ENCODE peak calls at places on chromosomes 1 and 21, in five cellular contexts. D is H1, V is HCT116, L is SK-N-SH, T is HepG2. K is an unnamed sample.

GRCh38 chr1:147794570-147794969 is 34.2 kb upstream of the GJA5 start:
- DNase-seq in V (no peak), L (no peak), D (no peak), T (no peak), K (no peak)

GRCh38 chr1:16094453-16095158 is 21.2 kb upstream of the FAM131C start:
- DNase-seq in T (no peak), D (no peak), L (no peak), V (no peak), K (no peak)

GRCh38 chr1:116777831-116778830 is 23.9 kb downstream of the CD2 start:
- DNase-seq in T (peak; percentile 43), L (no peak), D (peak; percentile 28), V (no peak), K (peak; percentile 5)

GRCh38 chr1:198623920-198624647 is 14.8 kb upstream of the PTPRC start:
- DNase-seq in D (no peak), V (no peak), T (no peak), L (no peak), K (no peak)

GRCh38 chr1:206782448-206782847 is 10.2 kb upstream of the IL10 start:
- DNase-seq in T (no peak), L (no peak), V (no peak), D (no peak), K (no peak)

GRCh38 chr1:924619-925323 is 1.0 kb downstream of the SAMD11 start:
- DNase-seq in L (peak; percentile 74), D (peak; percentile 75), V (no peak), T (no peak), K (peak; percentile 66)

GRCh38 chr21:14584357-14585095 is 38.4 kb upstream of the SAMSN1 start:
- DNase-seq in T (no peak), D (no peak), L (no peak), V (no peak), K (no peak)

GRCh38 chr1:3902546-3902945 is 2.5 kb upstream of the C1orf174 start:
- DNase-seq in D (no peak), L (no peak), V (no peak), T (no peak), K (no peak)

GRCh38 chr1:231053493-231054162 is 13.6 kb upstream of the FAM89A start:
- DNase-seq in D (no peak), L (no peak), T (peak; percentile 23), V (no peak), K (no peak)

GRCh38 chr1:46315669-46316403 is 12.3 kb downstream of the UQCRH start:
- DNase-seq in L (no peak), V (no peak), D (no peak), T (no peak), K (no peak)

GRCh38 chr21:44785620-44786344 is 15.8 kb downstream of the UBE2G2 start:
- DNase-seq in T (no peak), L (no peak), V (no peak), D (no peak), K (no peak)

GRCh38 chr1:43274125-43274803 is 4.5 kb downstream of the TMEM125 start:
- DNase-seq in D (no peak), T (no peak), V (no peak), L (no peak), K (no peak)

GRCh38 chr1:167474191-167474641 is 44.1 kb downstream of the CD247 start:
- DNase-seq in L (no peak), D (no peak), T (no peak), V (no peak), K (no peak)

GRCh38 chr1:219189021-219189824 is 15.5 kb downstream of the LYPLAL1 start:
- DNase-seq in L (no peak), D (no peak), T (no peak), V (no peak), K (no peak)

GRCh38 chr1:30847358-30847972 is 61.1 kb downstream of the SDC3 start:
- DNase-seq in T (peak; percentile 90), L (no peak), D (peak; percentile 72), V (no peak), K (no peak)

GRCh38 chr1:47663286-47663685 is 225.4 kb downstream of the FOXD2 start:
- DNase-seq in L (no peak), T (no peak), D (no peak), V (no peak), K (no peak)

GRCh38 chr1:93979718-93980319 is 70.6 kb upstream of the GCLM start:
- DNase-seq in V (no peak), L (no peak), D (no peak), T (peak; percentile 93), K (no peak)

GRCh38 chr1:2650967-2651645 is 18.3 kb upstream of the MMEL1 start:
- DNase-seq in D (no peak), V (no peak), L (no peak), T (no peak), K (no peak)
- TF ChIP-seq JUND in D (no peak), V (no peak), L (no peak), T (no peak), K (no peak)

DNA sequence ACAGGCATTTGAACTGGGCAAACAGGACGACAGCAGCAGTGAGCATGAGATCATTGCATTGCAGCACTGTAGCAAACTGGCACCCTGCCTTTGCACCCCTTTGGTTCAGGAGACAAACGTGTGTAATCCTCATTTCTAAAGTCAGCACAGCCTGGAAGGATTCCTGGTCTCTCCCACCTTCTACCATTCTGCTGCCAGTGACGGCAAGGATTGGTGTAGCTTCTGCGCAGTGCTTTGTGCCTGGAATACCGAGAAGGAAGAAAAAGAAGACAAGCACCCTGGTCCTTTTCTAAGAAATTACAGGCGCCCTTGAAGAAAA is 805.3 kb downstream of the USP25 start:
- DNase-seq in L (peak; percentile 28), V (no peak), D (no peak), T (no peak), K (peak; percentile 73)
- TF ChIP-seq JUND in L (no peak), V (no peak), D (no peak), T (no peak), K (no peak)

GRCh38 chr1:17648457-17649145 is 106.5 kb upstream of the ACTL8 start:
- DNase-seq in L (no peak), T (no peak), D (no peak), V (no peak), K (no peak)
- TF ChIP-seq JUND in L (no peak), T (no peak), D (no peak), V (no peak), K (no peak)

GRCh38 chr1:202304370-202304769 is 37.4 kb downstream of the UBE2T start:
- DNase-seq in L (peak; percentile 84), T (no peak), D (no peak), V (no peak), K (no peak)
- TF ChIP-seq JUND in L (no peak), T (no peak), D (no peak), V (no peak), K (no peak)

GRCh38 chr1:241518447-241519307 is 878 bp downstream of the FH start:
- DNase-seq in V (no peak), T (peak; percentile 6), D (peak; percentile 61), L (no peak), K (peak; percentile 18)
- TF ChIP-seq JUND in V (no peak), T (no peak), D (no peak), L (no peak), K (no peak)

DNA sequence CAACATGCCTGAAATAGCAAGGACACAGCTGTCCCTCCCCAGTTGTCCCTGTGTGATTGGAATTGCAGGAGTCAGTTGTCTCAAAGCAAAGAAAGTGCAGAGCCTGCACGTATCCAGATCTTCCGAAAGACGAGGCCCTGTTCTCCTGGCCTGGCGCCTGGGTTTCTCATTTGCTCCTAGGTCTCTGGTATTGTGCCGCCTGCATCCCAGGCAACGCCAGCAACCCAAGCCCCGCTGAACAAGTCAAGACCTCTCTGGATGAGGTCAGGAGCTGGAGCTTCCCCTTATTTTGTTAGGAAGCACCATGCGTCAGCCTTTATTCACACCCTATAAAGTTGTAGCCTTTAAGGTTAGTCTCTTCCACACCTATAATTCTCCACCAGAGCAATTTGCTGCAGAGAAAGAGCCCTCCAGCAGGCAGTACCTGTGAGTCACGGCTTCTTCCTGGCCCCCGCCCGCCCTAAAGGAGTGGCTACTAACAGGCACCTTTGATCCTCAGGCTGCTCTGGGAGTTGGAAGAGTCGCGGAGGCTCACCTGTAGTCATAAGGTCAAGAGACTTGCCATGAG is 130.4 kb downstream of the TOMM20 start:
- DNase-seq in L (no peak), T (peak; percentile 72), D (no peak), V (peak; percentile 80), K (no peak)
- TF ChIP-seq JUND in L (no peak), T (no peak), D (no peak), V (peak; percentile 95), K (no peak)

GRCh38 chr21:42784896-42785451 is 94.4 kb downstream of the WDR4 start:
- DNase-seq in T (no peak), D (no peak), V (no peak), L (peak; percentile 32), K (no peak)

GRCh38 chr21:42785666-42786427 is 93.5 kb downstream of the WDR4 start:
- DNase-seq in D (no peak), T (no peak), L (no peak), V (no peak), K (no peak)

GRCh38 chr21:42781981-42782722 is 97.2 kb downstream of the WDR4 start:
- DNase-seq in V (no peak), L (peak; percentile 69), T (no peak), D (no peak), K (no peak)

GRCh38 chr21:42782723-42783247 is 96.6 kb downstream of the WDR4 start:
- DNase-seq in T (no peak), L (peak; percentile 32), D (no peak), V (no peak), K (no peak)

DNA sequence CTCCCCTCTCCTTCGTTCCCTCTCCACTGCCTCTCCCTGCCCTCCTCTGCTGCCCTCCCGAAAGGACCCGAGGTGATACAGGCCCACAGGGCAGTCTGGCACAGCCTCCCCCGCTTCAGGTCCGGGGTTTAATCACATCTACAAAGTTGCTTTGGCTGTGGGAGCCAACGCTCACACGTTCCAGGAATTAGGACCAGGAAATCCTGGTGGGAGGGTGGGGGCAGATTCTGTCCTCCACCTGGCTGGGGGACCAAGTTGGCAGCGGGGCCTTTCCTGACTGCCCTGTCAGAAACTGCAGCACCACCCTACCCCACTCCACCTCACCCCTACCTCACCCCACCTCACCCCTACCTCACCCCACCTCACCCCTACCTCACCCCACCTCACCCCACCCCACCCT is 95.1 kb downstream of the WDR4 start:
- DNase-seq in V (no peak), T (no peak), D (no peak), L (peak; percentile 28), K (no peak)
- TF ChIP-seq JUND in V (no peak), T (no peak), D (no peak), L (no peak), K (no peak)

K was measured in T47D.